ENCODE peak calls at places on chromosomes 4 and X, in five cellular contexts. N is fibroblast of lung, O is choroid plexus epithelial cell, Z is A549, E is left ventricle myocardium inferior. S is an unnamed sample.

GRCh38 chr4:182400754-182401153 is 157.6 kb downstream of the TENM3 start:
- DNase-seq in N (no peak), O (no peak), Z (no peak), E (no peak), S (no peak)

GRCh38 chr4:110668463-110669245 is 45.8 kb upstream of the PITX2 start:
- DNase-seq in N (no peak), O (no peak), Z (no peak), E (no peak), S (no peak)

GRCh38 chrX:7334253-7334935 is 186.4 kb upstream of the PUDP start:
- DNase-seq in N (peak), O (peak), Z (no peak), E (no peak), S (peak)

GRCh38 chrX:41684138-41684537 is 4.6 kb upstream of the GPR34 start:
- DNase-seq in N (peak), O (no peak), Z (no peak), E (no peak), S (no peak)

GRCh38 chr4:140736669-140737343 is 19.4 kb downstream of the TBC1D9 start:
- DNase-seq in N (peak), O (no peak), Z (no peak), E (no peak), S (no peak)

GRCh38 chr4:166980419-166980818 is 253.9 kb downstream of the SPOCK3 start:
- DNase-seq in N (no peak), O (no peak), Z (no peak), E (no peak), S (no peak)

GRCh38 chrX:125175991-125176390 is 143.7 kb upstream of the TEX13C start:
- DNase-seq in N (no peak), O (no peak), Z (no peak), E (no peak), S (no peak)

GRCh38 chrX:25125483-25125882 is 109.7 kb upstream of the ARX start:
- DNase-seq in N (no peak), O (no peak), Z (no peak), E (no peak), S (no peak)

GRCh38 chrX:65517923-65518322 is 16.7 kb downstream of the LAS1L start:
- DNase-seq in N (no peak), O (no peak), Z (no peak), E (no peak), S (no peak)

GRCh38 chrX:36908801-36909403 is 99.3 kb upstream of the FAM47C start:
- DNase-seq in N (peak), O (peak), Z (peak), E (no peak), S (no peak)

GRCh38 chr4:147975902-147976301 is 244.0 kb downstream of the ARHGAP10 start:
- DNase-seq in N (peak), O (peak), Z (no peak), E (no peak), S (peak)

GRCh38 chr4:134948110-134948642 is 746.6 kb upstream of the PABPC4L start:
- DNase-seq in N (no peak), O (no peak), Z (no peak), E (no peak), S (no peak)

GRCh38 chrX:118570209-118570608 is 74.6 kb downstream of the DOCK11 start:
- DNase-seq in N (no peak), O (no peak), Z (no peak), E (no peak), S (no peak)

GRCh38 chrX:149508467-149508866 is 3.4 kb upstream of the IDS start:
- DNase-seq in N (no peak), O (no peak), Z (no peak), E (no peak), S (no peak)

GRCh38 chr4:26871611-26872010 is 11.0 kb downstream of the STIM2 start:
- DNase-seq in N (peak), O (peak), Z (no peak), E (no peak), S (no peak)

GRCh38 chr4:159464302-159464701 is 361.4 kb downstream of the RAPGEF2 start:
- DNase-seq in N (no peak), O (no peak), Z (no peak), E (no peak), S (no peak)

GRCh38 chr4:53040459-53040815 is 178.3 kb downstream of the RASL11B start:
- DNase-seq in N (peak), O (peak), Z (no peak), E (no peak), S (no peak)

GRCh38 chr4:41844327-41844726 is 90.9 kb upstream of the TMEM33 start:
- DNase-seq in N (no peak), O (no peak), Z (peak), E (no peak), S (no peak)

GRCh38 chrX:124344246-124344645 is 2.1 kb upstream of the SH2D1A start:
- DNase-seq in N (no peak), O (no peak), Z (no peak), E (no peak), S (no peak)

GRCh38 chr4:6200011-6200921 is at the start of gene JAKMIP1:
- DNase-seq in N (peak), O (peak), Z (peak), E (peak), S (no peak)

GRCh38 chr4:128527356-128527755 is 239.7 kb upstream of the PGRMC2 start:
- DNase-seq in N (peak), O (peak), Z (no peak), E (no peak), S (no peak)

GRCh38 chrX:1416327-1416784 is 24.4 kb upstream of the SLC25A6 start:
- DNase-seq in N (no peak), O (no peak), Z (no peak), E (no peak), S (no peak)

GRCh38 chr4:48905363-48906015 is 1.1 kb downstream of the OCIAD2 start:
- DNase-seq in N (peak), O (peak), Z (peak), E (no peak), S (no peak)

GRCh38 chr4:5114911-5115310 is 63.6 kb downstream of the STK32B start:
- DNase-seq in N (peak), O (no peak), Z (peak), E (no peak), S (no peak)

DNA sequence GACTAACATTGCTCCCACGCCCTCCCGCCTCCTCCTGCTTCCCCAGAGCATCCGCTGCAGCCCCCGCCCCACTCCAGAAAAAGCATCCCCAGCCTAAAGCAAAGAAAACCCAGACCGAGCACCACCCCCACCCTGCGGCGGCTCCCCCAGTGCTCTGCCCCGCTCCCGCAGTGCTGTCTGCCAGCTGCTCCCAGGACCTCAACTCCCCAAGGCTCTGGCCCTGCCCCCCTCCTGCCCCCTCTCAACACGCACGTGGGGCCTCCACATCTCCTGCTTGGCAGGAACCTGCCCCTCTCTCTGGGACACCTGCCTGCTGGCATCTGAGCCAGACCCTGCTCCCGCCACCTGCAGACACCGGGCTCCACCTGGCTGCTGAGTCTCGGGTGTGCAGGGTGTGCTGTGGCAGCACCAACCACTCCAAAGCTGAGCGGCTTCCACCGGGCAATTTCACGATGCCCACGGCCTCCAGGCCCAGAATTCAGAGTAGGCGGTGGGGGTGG is 79.4 kb downstream of the FAM53A start:
- DNase-seq in N (no peak), O (no peak), Z (no peak), E (no peak), S (no peak)
- TF ChIP-seq CTCF in N (no peak), O (no peak), Z (no peak), E (no peak), S (no peak)

GRCh38 chr4:56657818-56658217 is 23.3 kb downstream of the HOPX start:
- DNase-seq in N (no peak), O (no peak), Z (no peak), E (no peak), S (no peak)
- H3K4me3 ChIP-seq in N (no peak), O (no peak), Z (no peak), E (no peak), S (no peak)

DNA sequence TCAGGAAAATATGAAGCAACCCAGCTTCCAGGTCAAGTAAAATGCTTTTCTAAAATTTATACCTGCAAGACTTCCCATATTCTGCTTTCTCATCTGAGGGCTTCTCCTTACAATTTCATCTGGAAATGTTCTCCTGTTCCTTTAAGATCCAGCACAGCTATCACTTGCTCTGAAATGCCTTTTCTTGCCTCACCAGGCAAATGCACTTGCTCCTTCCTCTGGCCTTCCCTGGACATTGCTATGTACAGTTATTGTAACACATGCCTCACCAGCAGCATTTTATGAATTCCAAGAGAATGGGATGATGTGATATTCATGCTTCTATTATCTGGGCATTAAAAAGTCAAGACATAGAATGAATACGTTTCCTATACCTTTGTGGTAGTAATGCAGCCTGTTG is 842.1 kb upstream of the INTU start:
- DNase-seq in N (peak), O (peak), Z (no peak), E (no peak), S (no peak)
- TF ChIP-seq CTCF in N (no peak), O (peak), Z (no peak), E (peak), S (peak)

GRCh38 chr4:81631958-81632439 is 160.3 kb upstream of the RASGEF1B start:
- DNase-seq in N (peak), O (peak), Z (peak), E (no peak), S (peak)
- H3K4me3 ChIP-seq in N (no peak), O (no peak), Z (no peak), E (no peak), S (no peak)

DNA sequence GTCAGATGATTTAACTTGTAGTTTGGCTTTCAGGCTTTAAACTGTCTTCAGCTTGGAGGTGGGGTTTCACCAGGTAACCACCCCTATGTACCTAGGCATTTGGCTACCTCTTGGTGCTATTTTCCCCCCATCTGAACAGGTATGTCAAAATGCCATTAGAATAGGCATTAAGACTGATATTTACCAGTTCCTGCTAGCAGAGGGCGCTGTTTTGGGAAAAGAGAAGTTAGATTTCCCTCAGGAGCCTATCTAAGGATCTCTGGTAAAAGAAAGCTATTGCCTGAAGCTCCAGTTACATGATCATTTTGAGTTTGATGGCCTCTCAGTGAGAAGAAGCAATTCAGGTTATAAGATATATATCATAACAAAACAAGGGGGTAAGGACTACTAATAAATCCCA is 879.1 kb downstream of the SH3BGRL start:
- DNase-seq in N (no peak), O (no peak), Z (no peak), E (no peak), S (no peak)
- TF ChIP-seq CTCF in N (no peak), O (no peak), Z (no peak), E (no peak), S (no peak)

DNA sequence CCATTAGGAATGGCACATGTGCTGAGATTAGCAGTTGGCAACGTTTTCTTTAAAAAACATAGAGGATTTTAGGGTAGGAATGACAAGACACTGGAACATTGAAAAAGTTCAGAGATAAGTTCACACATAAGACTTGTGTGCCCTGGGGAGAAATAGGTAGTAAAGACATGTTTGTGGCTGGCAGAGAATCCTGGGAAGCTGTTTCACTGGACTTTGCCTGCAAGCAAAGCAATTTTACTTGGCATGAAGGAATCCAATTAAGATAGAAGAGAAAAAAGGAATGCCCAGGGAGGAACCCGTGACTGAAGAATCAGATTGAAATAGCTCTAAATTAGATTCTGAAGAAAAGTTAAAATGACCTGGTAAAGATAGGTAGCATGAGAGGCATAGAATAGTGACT is 20.2 kb downstream of the GK start:
- DNase-seq in N (no peak), O (no peak), Z (no peak), E (no peak), S (no peak)
- H3K4me3 ChIP-seq in N (no peak), O (no peak), Z (no peak), E (no peak), S (no peak)

DNA sequence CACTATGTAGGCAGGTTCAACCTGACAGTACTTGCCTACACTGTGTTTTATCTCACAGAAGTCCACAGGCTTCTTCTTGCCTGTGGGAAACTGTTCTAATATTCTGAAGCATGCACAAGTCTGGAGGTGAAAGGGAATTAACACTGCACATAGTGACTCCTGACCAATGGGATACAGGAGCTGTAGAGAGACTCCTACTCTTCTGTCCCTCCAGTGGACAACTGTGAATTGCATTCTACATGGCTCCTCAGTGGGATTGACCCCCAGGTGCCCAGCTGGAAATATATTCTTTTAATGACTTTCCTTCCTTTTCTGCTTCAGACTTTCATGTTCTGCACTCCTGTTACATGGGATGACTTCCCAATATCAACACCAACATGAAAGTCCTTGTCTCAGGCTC is 8.2 kb upstream of the YIPF6 start:
- DNase-seq in N (no peak), O (peak), Z (peak), E (no peak), S (no peak)
- TF ChIP-seq CTCF in N (peak), O (peak), Z (peak), E (peak), S (peak)

DNA sequence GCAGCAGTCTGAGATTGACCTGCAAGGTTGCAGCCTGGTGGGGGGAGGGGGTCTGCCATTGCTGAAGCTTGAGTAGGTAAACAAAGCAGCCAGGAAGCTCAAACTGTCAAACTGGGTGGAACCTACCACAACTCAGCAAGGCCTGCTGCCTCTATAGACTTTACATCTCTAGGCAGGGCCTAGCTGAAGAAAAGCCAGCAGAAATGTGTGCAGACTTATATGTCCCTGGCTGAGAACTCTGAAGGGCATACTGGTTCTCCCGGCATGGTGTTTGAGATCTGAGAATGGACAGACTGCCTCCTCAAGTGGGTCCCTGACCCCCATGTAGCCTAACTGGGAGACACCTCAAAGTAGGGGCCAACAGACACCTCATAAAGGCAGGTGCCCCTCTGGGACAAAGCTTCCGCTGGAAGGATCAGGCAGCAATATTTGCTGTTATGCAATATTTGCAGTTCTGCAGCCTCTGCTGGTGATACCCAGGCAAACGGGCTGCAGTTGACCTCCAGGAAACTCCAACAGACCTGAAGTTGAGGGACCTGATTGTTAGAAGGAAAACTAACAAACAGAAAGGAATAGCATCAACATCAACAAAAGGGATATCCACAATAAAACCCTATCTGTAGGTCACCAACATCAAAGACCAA is 167.6 kb downstream of the GC start:
- DNase-seq in N (no peak), O (no peak), Z (no peak), E (no peak), S (no peak)
- H3K4me3 ChIP-seq in N (no peak), O (no peak), Z (no peak), E (no peak), S (no peak)

DNA sequence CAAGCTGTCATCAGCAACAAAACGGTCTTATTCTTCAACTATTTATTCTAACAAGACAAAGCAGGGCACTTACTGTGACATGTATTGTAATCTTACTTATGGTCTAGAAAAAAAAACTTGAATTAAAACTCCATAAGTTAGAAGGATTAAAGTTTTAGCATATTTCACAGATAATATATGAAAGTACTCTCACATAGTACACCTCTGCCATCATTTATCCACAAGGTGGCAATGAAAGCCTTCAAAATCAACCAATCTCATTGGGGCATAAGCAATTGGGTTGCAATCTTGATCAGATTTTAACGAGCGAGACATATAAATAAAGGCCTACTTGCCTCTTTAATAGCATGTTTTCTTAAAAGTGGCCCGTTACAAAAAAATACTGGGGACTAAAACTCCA is 1382.9 kb downstream of the FAM133A start:
- DNase-seq in N (peak), O (peak), Z (peak), E (no peak), S (no peak)
- TF ChIP-seq CTCF in N (no peak), O (peak), Z (no peak), E (no peak), S (peak)

GRCh38 chr4:72378901-72379300 is 190.1 kb downstream of the ADAMTS3 start:
- DNase-seq in N (no peak), O (no peak), Z (no peak), E (no peak), S (no peak)
- H3K4me3 ChIP-seq in N (no peak), O (no peak), Z (no peak), E (no peak), S (no peak)